ENCODE peak calls at places on chromosomes 4 and X, in five cellular contexts. W, U, D, K and Q are unnamed samples.

GRCh38 chr4:158202475-158202874 is 7.8 kb upstream of the TMEM144 start:
- DNase-seq in W (no peak), U (no peak), D (no peak), K (no peak), Q (no peak)

GRCh38 chr4:15651682-15652081 is 3.5 kb downstream of the FBXL5 start:
- DNase-seq in W (no peak), U (no peak), D (no peak), K (no peak), Q (no peak)

GRCh38 chrX:101079223-101079622 is 544 bp downstream of the TMEM35A start:
- DNase-seq in W (no peak), U (no peak), D (no peak), K (no peak), Q (no peak)

GRCh38 chr4:184471872-184472539 is 2.3 kb downstream of the IRF2 start:
- DNase-seq in W (peak; percentile 28), U (peak; percentile 42), D (no peak), K (no peak), Q (no peak)

GRCh38 chr4:167581449-167581965 is 347.2 kb upstream of the SPOCK3 start:
- DNase-seq in W (no peak), U (no peak), D (no peak), K (no peak), Q (no peak)

GRCh38 chr4:148016063-148016637 is 284.3 kb downstream of the ARHGAP10 start:
- DNase-seq in W (no peak), U (no peak), D (no peak), K (no peak), Q (no peak)

GRCh38 chr4:178205826-178206225 is 763.6 kb upstream of the AGA start:
- DNase-seq in W (no peak), U (no peak), D (no peak), K (no peak), Q (no peak)

GRCh38 chr4:153160856-153161598 is 43.2 kb upstream of the TRIM2 start:
- DNase-seq in W (peak; percentile 61), U (no peak), D (no peak), K (no peak), Q (no peak)

GRCh38 chrX:13938053-13938765 is 91.5 kb downstream of the GEMIN8 start:
- DNase-seq in W (no peak), U (no peak), D (no peak), K (no peak), Q (no peak)

GRCh38 chr4:174713821-174714220 is 115.2 kb downstream of the GLRA3 start:
- DNase-seq in W (no peak), U (no peak), D (no peak), K (no peak), Q (no peak)

GRCh38 chr4:65566473-65566872 is 103.8 kb downstream of the EPHA5 start:
- DNase-seq in W (no peak), U (no peak), D (no peak), K (no peak), Q (no peak)

GRCh38 chrX:96004386-96004785 is 680.3 kb upstream of the DIAPH2 start:
- DNase-seq in W (no peak), U (peak; percentile 49), D (no peak), K (no peak), Q (no peak)

GRCh38 chr4:2938906-2939305 is 24.3 kb downstream of the NOP14 start:
- DNase-seq in W (no peak), U (no peak), D (no peak), K (no peak), Q (no peak)

GRCh38 chr4:53981573-53981972 is 82.8 kb downstream of the CHIC2 start:
- DNase-seq in W (no peak), U (no peak), D (no peak), K (no peak), Q (no peak)

GRCh38 chr4:23890369-23891063 is 669 bp upstream of the PPARGC1A start:
- DNase-seq in W (peak; percentile 36), U (no peak), D (no peak), K (no peak), Q (no peak)

GRCh38 chrX:34884693-34885277 is 57.8 kb upstream of the FAM47B start:
- DNase-seq in W (no peak), U (peak; percentile 78), D (no peak), K (no peak), Q (no peak)

GRCh38 chr4:177008836-177009501 is 216.2 kb upstream of the VEGFC start:
- DNase-seq in W (no peak), U (peak; percentile 55), D (no peak), K (no peak), Q (no peak)

GRCh38 chr4:140286503-140286902 is 86.9 kb upstream of the SCOC start:
- DNase-seq in W (no peak), U (no peak), D (no peak), K (no peak), Q (no peak)

GRCh38 chr4:128468485-128468989 is 180.9 kb upstream of the PGRMC2 start:
- DNase-seq in W (no peak), U (peak; percentile 92), D (no peak), K (peak; percentile 68), Q (no peak)

GRCh38 chr4:140136509-140136908 is 17.5 kb downstream of the MAML3 start:
- DNase-seq in W (no peak), U (peak; percentile 77), D (no peak), K (no peak), Q (no peak)

GRCh38 chr4:119087656-119088055 is 48.0 kb upstream of the MYOZ2 start:
- DNase-seq in W (no peak), U (no peak), D (no peak), K (no peak), Q (no peak)

GRCh38 chrX:151397741-151398070 is 700 bp downstream of the VMA21 start:
- DNase-seq in W (no peak), U (peak; percentile 45), D (no peak), K (no peak), Q (no peak)

GRCh38 chrX:154349359-154349935 is 25.0 kb downstream of the FLNA start:
- DNase-seq in W (no peak), U (no peak), D (no peak), K (no peak), Q (no peak)

GRCh38 chr4:40038972-40039371 is 17.7 kb upstream of the N4BP2 start:
- DNase-seq in W (no peak), U (peak; percentile 99), D (no peak), K (no peak), Q (no peak)

GRCh38 chr4:128979934-128980333 is 113.4 kb downstream of the SCLT1 start:
- DNase-seq in W (peak; percentile 6), U (peak; percentile 55), D (no peak), K (no peak), Q (no peak)

GRCh38 chr4:89276296-89276695 is 31.3 kb downstream of the GPRIN3 start:
- DNase-seq in W (no peak), U (no peak), D (no peak), K (no peak), Q (no peak)

GRCh38 chr4:110532901-110533589 is 57.1 kb downstream of the ENPEP start:
- DNase-seq in W (no peak), U (no peak), D (no peak), K (no peak), Q (no peak)

GRCh38 chrX:131907488-131908314 is 115.4 kb upstream of the STK26 start:
- DNase-seq in W (no peak), U (no peak), D (no peak), K (no peak), Q (no peak)

GRCh38 chr4:7766661-7767345 is 172.9 kb downstream of the AFAP1 start:
- DNase-seq in W (no peak), U (no peak), D (no peak), K (no peak), Q (no peak)

GRCh38 chr4:148773313-148773712 is 331.1 kb upstream of the NR3C2 start:
- DNase-seq in W (no peak), U (no peak), D (no peak), K (no peak), Q (no peak)

GRCh38 chrX:119236599-119237525 is 777 bp downstream of the PGRMC1 start:
- DNase-seq in W (no peak), U (peak; percentile 71), D (peak; percentile 8), K (peak; percentile 49), Q (no peak)

GRCh38 chr4:76305971-76306881 is at the start of gene STBD1:
- DNase-seq in W (no peak), U (peak; percentile 74), D (no peak), K (peak; percentile 88), Q (no peak)

GRCh38 chr4:45442466-45442865 is 681.4 kb downstream of the GABRG1 start:
- DNase-seq in W (no peak), U (peak; percentile 53), D (no peak), K (no peak), Q (no peak)

GRCh38 chr4:166501941-166502382 is 628.9 kb downstream of the TLL1 start:
- DNase-seq in W (no peak), U (peak; percentile 7), D (no peak), K (no peak), Q (no peak)

GRCh38 chr4:7266525-7267292 is 74.4 kb downstream of the SORCS2 start:
- DNase-seq in W (no peak), U (peak; percentile 58), D (no peak), K (no peak), Q (no peak)